ENCODE peak calls at places on chromosomes 6 and 20, in seven cellular contexts. One of them, this sample, is unnamed.
A peak's percentile ranks its signal among the peaks of the same experiment; 100 is the strongest.

GRCh38 chr20:37505263-37506165 is 15.5 kb upstream of the NNAT start:
- DNase-seq in MM.1S: no peak
- DNase-seq in psoas muscle: no peak
- DNase-seq in heart left ventricle: no peak
- DNase-seq in pancreas: no peak
- DNase-seq in right lobe of liver: peak; percentile 77
- DNase-seq in mammary epithelial cell: no peak
- DNase-seq in this sample: no peak

GRCh38 chr20:41139227-41140093 is 2.1 kb downstream of the PLCG1 start:
- DNase-seq in MM.1S: no peak
- DNase-seq in psoas muscle: no peak
- DNase-seq in heart left ventricle: no peak
- DNase-seq in mammary epithelial cell: no peak
- DNase-seq in pancreas: no peak
- DNase-seq in right lobe of liver: no peak
- DNase-seq in this sample: no peak

GRCh38 chr6:169048185-169048584 is 205.5 kb downstream of the THBS2 start:
- DNase-seq in pancreas: no peak
- DNase-seq in psoas muscle: no peak
- DNase-seq in MM.1S: no peak
- DNase-seq in mammary epithelial cell: no peak
- DNase-seq in heart left ventricle: no peak
- DNase-seq in right lobe of liver: no peak
- DNase-seq in this sample: no peak

GRCh38 chr20:10848810-10849370 is 175.1 kb upstream of the JAG1 start:
- DNase-seq in psoas muscle: no peak
- DNase-seq in heart left ventricle: peak; percentile 21
- DNase-seq in pancreas: no peak
- DNase-seq in mammary epithelial cell: peak; percentile 86
- DNase-seq in MM.1S: no peak
- DNase-seq in right lobe of liver: no peak
- DNase-seq in this sample: peak; percentile 87

GRCh38 chr6:98724537-98724936 is 109.8 kb upstream of the POU3F2 start:
- DNase-seq in heart left ventricle: no peak
- DNase-seq in right lobe of liver: no peak
- DNase-seq in MM.1S: no peak
- DNase-seq in pancreas: no peak
- DNase-seq in psoas muscle: no peak
- DNase-seq in mammary epithelial cell: no peak
- DNase-seq in this sample: no peak

GRCh38 chr20:24695529-24696225 is 226.2 kb downstream of the SYNDIG1 start:
- DNase-seq in psoas muscle: no peak
- DNase-seq in pancreas: no peak
- DNase-seq in mammary epithelial cell: peak; percentile 79
- DNase-seq in right lobe of liver: no peak
- DNase-seq in heart left ventricle: no peak
- DNase-seq in MM.1S: no peak
- DNase-seq in this sample: peak; percentile 87

GRCh38 chr6:163250122-163250521 is 164.4 kb upstream of the QKI start:
- DNase-seq in MM.1S: no peak
- DNase-seq in right lobe of liver: no peak
- DNase-seq in heart left ventricle: no peak
- DNase-seq in pancreas: no peak
- DNase-seq in psoas muscle: no peak
- DNase-seq in mammary epithelial cell: no peak
- DNase-seq in this sample: no peak

GRCh38 chr20:24206995-24207394 is 218.4 kb upstream of the GGTLC1 start:
- DNase-seq in pancreas: no peak
- DNase-seq in heart left ventricle: no peak
- DNase-seq in psoas muscle: no peak
- DNase-seq in MM.1S: no peak
- DNase-seq in mammary epithelial cell: no peak
- DNase-seq in right lobe of liver: no peak
- DNase-seq in this sample: no peak

GRCh38 chr6:156933201-156934053 is 156.2 kb downstream of the ARID1B start:
- DNase-seq in MM.1S: no peak
- DNase-seq in pancreas: peak; percentile 74
- DNase-seq in right lobe of liver: peak; percentile 89
- DNase-seq in psoas muscle: no peak
- DNase-seq in mammary epithelial cell: no peak
- DNase-seq in heart left ventricle: no peak
- DNase-seq in this sample: peak; percentile 47

GRCh38 chr6:89692256-89692655 is 53.7 kb upstream of the LYRM2 start:
- DNase-seq in MM.1S: no peak
- DNase-seq in pancreas: no peak
- DNase-seq in right lobe of liver: no peak
- DNase-seq in heart left ventricle: no peak
- DNase-seq in mammary epithelial cell: no peak
- DNase-seq in psoas muscle: no peak
- DNase-seq in this sample: no peak

GRCh38 chr20:41696428-41696827 is 78.3 kb upstream of the CHD6 start:
- DNase-seq in pancreas: no peak
- DNase-seq in heart left ventricle: no peak
- DNase-seq in mammary epithelial cell: no peak
- DNase-seq in MM.1S: no peak
- DNase-seq in psoas muscle: no peak
- DNase-seq in right lobe of liver: no peak
- DNase-seq in this sample: peak; percentile 9

GRCh38 chr6:7159790-7160525 is 52.2 kb downstream of the RREB1 start:
- DNase-seq in MM.1S: no peak
- DNase-seq in mammary epithelial cell: no peak
- DNase-seq in heart left ventricle: no peak
- DNase-seq in psoas muscle: no peak
- DNase-seq in right lobe of liver: no peak
- DNase-seq in pancreas: no peak
- DNase-seq in this sample: no peak

GRCh38 chr6:7155871-7156579 is 48.3 kb downstream of the RREB1 start:
- DNase-seq in right lobe of liver: no peak
- DNase-seq in heart left ventricle: no peak
- DNase-seq in pancreas: no peak
- DNase-seq in psoas muscle: no peak
- DNase-seq in MM.1S: peak; percentile 72
- DNase-seq in mammary epithelial cell: no peak
- DNase-seq in this sample: no peak

GRCh38 chr6:7161253-7161623 is 53.5 kb downstream of the RREB1 start:
- DNase-seq in MM.1S: no peak
- DNase-seq in pancreas: no peak
- DNase-seq in right lobe of liver: no peak
- DNase-seq in psoas muscle: no peak
- DNase-seq in mammary epithelial cell: no peak
- DNase-seq in heart left ventricle: no peak
- DNase-seq in this sample: no peak

GRCh38 chr6:7156666-7157278 is 49.0 kb downstream of the RREB1 start:
- DNase-seq in psoas muscle: peak; percentile 43
- DNase-seq in heart left ventricle: no peak
- DNase-seq in mammary epithelial cell: no peak
- DNase-seq in right lobe of liver: no peak
- DNase-seq in MM.1S: no peak
- DNase-seq in pancreas: no peak
- DNase-seq in this sample: peak; percentile 51

DNA sequence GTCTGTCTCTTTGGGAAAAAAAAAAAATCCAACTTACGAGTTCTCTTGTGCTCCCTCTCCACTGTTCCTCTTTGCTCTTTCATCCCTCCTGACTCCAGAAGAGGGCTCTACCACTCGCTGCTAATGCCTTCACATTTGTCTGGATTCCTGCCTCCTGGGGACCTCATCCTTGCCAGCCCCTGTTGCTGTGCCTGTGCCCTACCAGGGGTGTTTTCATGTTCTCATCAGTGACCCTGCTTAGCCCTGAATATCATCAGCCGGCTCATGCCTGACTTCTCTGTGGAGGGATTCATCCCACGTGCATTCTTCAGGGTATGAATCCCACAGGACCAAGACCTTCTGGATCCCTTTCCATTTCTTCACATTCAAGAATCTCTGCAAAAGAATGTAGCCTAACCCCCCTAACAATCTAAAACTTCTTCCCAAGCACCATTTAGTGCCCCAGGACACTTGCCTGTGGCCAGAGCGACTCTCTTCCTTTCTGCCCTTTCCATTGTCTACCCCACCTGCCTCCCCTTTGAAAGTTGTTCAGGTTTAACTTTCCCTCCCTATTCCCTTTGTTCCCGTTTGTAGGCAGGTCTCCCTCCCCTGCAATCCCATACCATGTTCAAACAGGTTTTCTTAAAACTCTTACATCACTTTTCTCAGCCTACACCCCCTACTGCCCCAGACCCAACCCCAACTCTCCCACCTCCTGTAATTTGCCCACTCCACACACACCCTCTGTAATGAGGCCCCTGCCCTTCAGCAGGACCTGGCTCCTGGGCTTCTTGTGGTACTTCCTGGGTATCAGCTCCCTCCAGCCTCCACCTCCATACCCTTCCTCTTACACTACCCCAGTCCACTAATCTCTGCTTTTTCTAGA is 50.2 kb downstream of the RREB1 start:
- DNase-seq in mammary epithelial cell: no peak
- DNase-seq in psoas muscle: no peak
- DNase-seq in MM.1S: no peak
- DNase-seq in pancreas: no peak
- DNase-seq in right lobe of liver: no peak
- DNase-seq in heart left ventricle: no peak
- DNase-seq in this sample: no peak
- H3K4me3 ChIP-seq in mammary epithelial cell: no peak overlapping the region
- H3K4me3 ChIP-seq in psoas muscle: no peak overlapping the region
- H3K4me3 ChIP-seq in MM.1S: no peak overlapping the region
- H3K4me3 ChIP-seq in pancreas: no peak overlapping the region
- H3K4me3 ChIP-seq in right lobe of liver: no peak overlapping the region
- H3K4me3 ChIP-seq in heart left ventricle: no peak overlapping the region
- H3K4me3 ChIP-seq in this sample: no peak overlapping the region

DNA sequence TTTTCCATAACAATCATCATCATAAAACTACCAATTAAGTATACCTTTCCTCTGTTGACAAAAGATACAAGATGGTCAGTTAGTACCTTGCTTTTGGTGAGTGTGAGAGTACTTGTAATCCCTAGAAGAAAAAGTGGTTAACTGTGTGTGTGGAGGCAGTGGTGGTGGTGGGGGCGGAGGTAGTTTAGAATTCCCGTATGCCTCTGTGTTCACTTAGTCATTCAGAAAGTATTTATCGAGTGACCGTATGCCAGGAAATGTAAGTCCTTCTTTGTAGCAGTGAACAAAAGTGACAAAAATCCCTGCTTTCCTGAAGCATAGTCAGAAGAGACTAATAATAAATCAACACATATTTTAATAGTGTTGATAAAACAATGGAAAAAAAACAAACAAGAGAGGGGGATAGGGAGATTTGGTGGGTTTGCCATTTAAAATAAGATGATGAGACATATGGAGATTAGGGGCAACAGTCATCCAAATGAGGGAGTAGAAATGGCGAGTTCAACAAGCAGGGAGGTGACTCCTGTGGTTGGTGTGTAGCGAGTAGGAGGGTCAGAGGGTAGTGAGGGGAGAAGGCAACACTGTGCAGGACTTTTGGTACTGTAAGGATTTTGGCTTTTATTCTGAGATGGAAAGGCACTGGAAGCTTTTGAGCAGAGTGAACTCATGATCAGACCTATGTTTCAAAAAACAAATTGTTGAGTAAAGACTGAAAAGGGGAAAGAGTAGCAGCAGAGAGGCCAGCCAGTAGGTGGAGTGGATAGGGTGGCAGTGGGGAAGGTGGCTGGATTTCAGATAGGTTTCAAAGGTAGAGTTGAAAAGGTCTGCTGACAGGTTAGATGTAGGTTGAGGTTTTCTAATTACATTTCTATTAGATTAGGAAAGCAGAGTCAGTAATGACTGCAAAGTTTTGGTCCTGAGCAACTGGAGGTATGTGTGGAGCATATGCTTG is 40.3 kb upstream of the SIM1 start:
- DNase-seq in psoas muscle: peak; percentile 17
- DNase-seq in pancreas: no peak
- DNase-seq in MM.1S: no peak
- DNase-seq in right lobe of liver: no peak
- DNase-seq in mammary epithelial cell: peak; percentile 64
- DNase-seq in heart left ventricle: no peak
- DNase-seq in this sample: peak; percentile 64
- TF ChIP-seq CTCF in psoas muscle: no peak
- TF ChIP-seq CTCF in pancreas: no peak
- TF ChIP-seq CTCF in MM.1S: no peak
- TF ChIP-seq CTCF in right lobe of liver: no peak
- TF ChIP-seq CTCF in mammary epithelial cell: no peak
- TF ChIP-seq CTCF in heart left ventricle: no peak
- TF ChIP-seq CTCF in this sample: no peak

GRCh38 chr6:44273617-44274016 is 3.4 kb downstream of the TMEM151B start:
- DNase-seq in psoas muscle: no peak
- DNase-seq in mammary epithelial cell: no peak
- DNase-seq in heart left ventricle: no peak
- DNase-seq in right lobe of liver: no peak
- DNase-seq in pancreas: no peak
- DNase-seq in MM.1S: no peak
- DNase-seq in this sample: no peak

GRCh38 chr6:44272999-44273566 is 2.8 kb downstream of the TMEM151B start:
- DNase-seq in heart left ventricle: no peak
- DNase-seq in pancreas: no peak
- DNase-seq in mammary epithelial cell: no peak
- DNase-seq in right lobe of liver: peak; percentile 46
- DNase-seq in psoas muscle: no peak
- DNase-seq in MM.1S: no peak
- DNase-seq in this sample: no peak

GRCh38 chr6:44276667-44277640 is 6.7 kb downstream of the TMEM151B start:
- DNase-seq in MM.1S: no peak
- DNase-seq in right lobe of liver: no peak
- DNase-seq in psoas muscle: no peak
- DNase-seq in heart left ventricle: no peak
- DNase-seq in pancreas: no peak
- DNase-seq in mammary epithelial cell: no peak
- DNase-seq in this sample: no peak

GRCh38 chr6:44275749-44276648 is 5.7 kb downstream of the TMEM151B start:
- DNase-seq in pancreas: no peak
- DNase-seq in right lobe of liver: no peak
- DNase-seq in mammary epithelial cell: no peak
- DNase-seq in psoas muscle: peak; percentile 24
- DNase-seq in MM.1S: no peak
- DNase-seq in heart left ventricle: no peak
- DNase-seq in this sample: peak; percentile 39

GRCh38 chr6:44275271-44275748 is 5.1 kb downstream of the TMEM151B start:
- DNase-seq in mammary epithelial cell: no peak
- DNase-seq in MM.1S: no peak
- DNase-seq in psoas muscle: no peak
- DNase-seq in heart left ventricle: no peak
- DNase-seq in right lobe of liver: no peak
- DNase-seq in pancreas: no peak
- DNase-seq in this sample: no peak
- H3K4me3 ChIP-seq in mammary epithelial cell: no peak overlapping the region
- H3K4me3 ChIP-seq in MM.1S: no peak overlapping the region
- H3K4me3 ChIP-seq in psoas muscle: peak overlapping the region; percentile 61
- H3K4me3 ChIP-seq in heart left ventricle: no peak overlapping the region
- H3K4me3 ChIP-seq in right lobe of liver: no peak overlapping the region
- H3K4me3 ChIP-seq in pancreas: peak overlapping the region; percentile 43
- H3K4me3 ChIP-seq in this sample: no peak overlapping the region

DNA sequence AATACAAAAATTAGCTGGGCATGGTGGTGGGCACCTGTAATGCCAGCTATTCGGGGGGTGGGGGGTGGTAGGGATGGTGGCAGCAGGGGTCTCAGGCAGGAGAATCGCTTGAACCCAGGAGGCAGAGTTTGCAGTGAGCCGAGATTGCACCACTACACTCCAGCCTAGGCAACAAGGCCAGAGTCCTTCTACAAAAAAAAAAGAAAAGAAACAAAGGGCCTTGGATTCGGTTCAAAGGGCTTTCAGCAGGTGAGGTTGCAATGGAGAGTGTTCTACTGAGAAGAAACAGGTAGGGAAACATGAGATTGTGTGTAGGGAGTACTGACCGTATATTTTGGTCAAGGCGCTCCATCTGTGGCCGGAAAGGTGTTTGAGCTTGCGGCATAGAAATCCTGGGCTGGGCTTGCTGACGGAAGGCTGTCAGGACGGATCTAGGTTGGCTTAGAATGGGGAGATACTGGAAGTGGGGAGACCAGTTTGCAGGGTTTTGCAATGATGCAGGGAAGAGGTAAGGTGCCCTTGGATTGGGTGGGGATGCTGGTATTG is 40.7 kb upstream of the DSP start:
- DNase-seq in psoas muscle: no peak
- DNase-seq in heart left ventricle: no peak
- DNase-seq in MM.1S: no peak
- DNase-seq in mammary epithelial cell: no peak
- DNase-seq in right lobe of liver: no peak
- DNase-seq in pancreas: no peak
- DNase-seq in this sample: no peak
- TF ChIP-seq CTCF in psoas muscle: no peak
- TF ChIP-seq CTCF in heart left ventricle: no peak
- TF ChIP-seq CTCF in MM.1S: no peak
- TF ChIP-seq CTCF in mammary epithelial cell: no peak
- TF ChIP-seq CTCF in right lobe of liver: no peak
- TF ChIP-seq CTCF in pancreas: no peak
- TF ChIP-seq CTCF in this sample: no peak

This sample was measured in epithelial cell of esophagus.